ENCODE peak calls at places on chromosomes 2 and 18, in seven cellular contexts. G, O, K, U, M, F and P are unnamed samples.

GRCh38 chr2:7145707-7146106 is 228.5 kb downstream of the RNF144A start:
- DNase-seq in M (no peak), O (no peak), U (no peak), G (no peak), F (no peak), K (no peak), P (no peak)

GRCh38 chr18:79321625-79322024 is 74.1 kb upstream of the NFATC1 start:
- DNase-seq in U (no peak), K (peak; percentile 44), O (no peak), F (no peak), G (no peak), M (no peak), P (no peak)

GRCh38 chr2:86821306-86821705 is 30.6 kb upstream of the CD8A start:
- DNase-seq in M (no peak), F (no peak), G (no peak), O (no peak), U (no peak), K (no peak), P (no peak)

GRCh38 chr18:40413160-40413559 is 1541.9 kb upstream of the PIK3C3 start:
- DNase-seq in M (peak; percentile 85), K (peak; percentile 45), O (no peak), F (peak; percentile 18), U (no peak), G (no peak), P (no peak)

GRCh38 chr2:85796046-85796548 is 42.3 kb downstream of the ATOH8 start:
- DNase-seq in U (no peak), K (no peak), O (no peak), F (no peak), M (no peak), G (no peak), P (no peak)

GRCh38 chr2:168192839-168193616 is 54.4 kb downstream of the STK39 start:
- DNase-seq in K (no peak), U (no peak), M (peak; percentile 54), O (no peak), F (no peak), G (no peak), P (peak; percentile 83)

GRCh38 chr2:1817256-1818127 is 73.2 kb upstream of the PXDN start:
- DNase-seq in K (peak; percentile 98), U (peak; percentile 79), F (peak; percentile 65), O (peak; percentile 89), M (peak; percentile 94), G (peak; percentile 77), P (peak; percentile 19)

GRCh38 chr2:172698041-172698863 is 37.4 kb upstream of the RAPGEF4 start:
- DNase-seq in M (no peak), U (no peak), G (no peak), F (peak; percentile 95), K (peak; percentile 97), O (no peak), P (no peak)

GRCh38 chr18:48475635-48476549 is 62.9 kb upstream of the CTIF start:
- DNase-seq in M (peak; percentile 89), O (peak; percentile 66), F (no peak), U (peak; percentile 65), G (peak; percentile 53), K (peak; percentile 82), P (peak; percentile 44)

GRCh38 chr2:217035967-217036366 is 176.1 kb upstream of the TNP1 start:
- DNase-seq in U (no peak), G (no peak), K (no peak), M (no peak), O (peak; percentile 74), F (no peak), P (no peak)

GRCh38 chr2:58042486-58042970 is 4.1 kb upstream of the VRK2 start:
- DNase-seq in O (no peak), F (peak; percentile 86), M (no peak), G (no peak), U (no peak), K (peak; percentile 89), P (peak; percentile 43)

GRCh38 chr2:238439912-238440311 is 13.2 kb downstream of the ASB1 start:
- DNase-seq in O (no peak), U (no peak), F (no peak), G (no peak), M (no peak), K (no peak), P (no peak)

GRCh38 chr2:177874678-177875077 is 197.9 kb downstream of the PDE11A start:
- DNase-seq in M (no peak), O (no peak), G (no peak), K (no peak), F (no peak), U (no peak), P (no peak)

GRCh38 chr2:64108842-64109241 is 35.4 kb downstream of the PELI1 start:
- DNase-seq in G (no peak), M (no peak), U (no peak), K (no peak), O (no peak), F (no peak), P (no peak)

GRCh38 chr2:73218298-73218697 is 4.3 kb downstream of the SMYD5 start:
- DNase-seq in G (no peak), O (peak; percentile 16), K (peak; percentile 59), U (no peak), M (no peak), F (no peak), P (no peak)

GRCh38 chr2:130370490-130370889 is 14.6 kb downstream of the PTPN18 start:
- DNase-seq in K (no peak), F (no peak), M (no peak), O (no peak), G (no peak), U (no peak), P (peak; percentile 40)

GRCh38 chr18:9105420-9105819 is 2.9 kb downstream of the NDUFV2 start:
- DNase-seq in K (no peak), F (no peak), M (no peak), G (no peak), O (no peak), U (no peak), P (no peak)
- H3K4me1 ChIP-seq in K (peaks cover 8% of the 10 kb centered on the region), F (peaks cover 31% of the 10 kb centered on the region), M (no peaks in the 10 kb centered on the region), G (peaks cover 59% of the 10 kb centered on the region), O (peaks cover 77% of the 10 kb centered on the region), U (peaks cover 80% of the 10 kb centered on the region), P (peaks cover 85% of the 10 kb centered on the region)

GRCh38 chr2:120932881-120933280 is 197.2 kb downstream of the GLI2 start:
- DNase-seq in U (no peak), K (no peak), F (no peak), O (no peak), G (no peak), M (no peak), P (no peak)

GRCh38 chr2:120932472-120932871 is 196.8 kb downstream of the GLI2 start:
- DNase-seq in K (no peak), F (no peak), M (no peak), U (no peak), O (no peak), G (no peak), P (no peak)

GRCh38 chr2:120929829-120930228 is 194.2 kb downstream of the GLI2 start:
- DNase-seq in F (no peak), G (no peak), U (no peak), M (no peak), O (no peak), K (peak; percentile 59), P (no peak)

GRCh38 chr2:120930236-120930635 is 194.6 kb downstream of the GLI2 start:
- DNase-seq in K (peak; percentile 58), F (no peak), U (no peak), G (no peak), O (no peak), M (no peak), P (no peak)

DNA sequence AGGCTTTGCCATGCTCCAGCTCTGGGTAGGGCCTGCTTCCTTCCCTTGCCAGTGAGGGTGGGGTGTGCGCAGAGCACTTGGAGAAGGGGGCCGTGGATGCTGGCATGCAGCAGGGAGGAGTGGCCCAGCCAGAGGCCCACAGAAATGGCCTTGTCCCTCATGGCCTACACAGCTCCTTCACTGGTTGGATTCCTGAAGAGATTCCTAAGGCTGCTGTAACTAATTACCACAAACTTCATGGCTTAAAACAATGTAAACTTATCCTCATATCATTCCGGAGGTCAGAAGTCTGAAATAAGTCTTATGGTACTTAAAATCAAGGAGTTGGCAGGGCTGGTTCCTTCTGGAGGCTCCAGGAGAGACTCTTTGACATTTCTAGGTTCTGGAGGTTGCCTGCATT is 195.2 kb downstream of the GLI2 start:
- DNase-seq in U (no peak), K (no peak), F (no peak), M (no peak), G (no peak), O (no peak), P (no peak)
- H3K27ac ChIP-seq in U (no peak overlapping the region), K (no peak overlapping the region), F (no peak overlapping the region), M (no peak overlapping the region), G (no peak overlapping the region), O (no peak overlapping the region), P (no peak overlapping the region)

GRCh38 chr2:183495589-183496267 is 371.5 kb downstream of the NUP35 start:
- DNase-seq in F (no peak), O (no peak), M (no peak), U (no peak), G (no peak), K (no peak), P (no peak)
- H3K4me1 ChIP-seq in F (no peaks in the 10 kb centered on the region), O (peaks cover 9% of the 10 kb centered on the region), M (no peaks in the 10 kb centered on the region), U (no peaks in the 10 kb centered on the region), G (no peaks in the 10 kb centered on the region), K (no peaks in the 10 kb centered on the region), P (no peaks in the 10 kb centered on the region)

DNA sequence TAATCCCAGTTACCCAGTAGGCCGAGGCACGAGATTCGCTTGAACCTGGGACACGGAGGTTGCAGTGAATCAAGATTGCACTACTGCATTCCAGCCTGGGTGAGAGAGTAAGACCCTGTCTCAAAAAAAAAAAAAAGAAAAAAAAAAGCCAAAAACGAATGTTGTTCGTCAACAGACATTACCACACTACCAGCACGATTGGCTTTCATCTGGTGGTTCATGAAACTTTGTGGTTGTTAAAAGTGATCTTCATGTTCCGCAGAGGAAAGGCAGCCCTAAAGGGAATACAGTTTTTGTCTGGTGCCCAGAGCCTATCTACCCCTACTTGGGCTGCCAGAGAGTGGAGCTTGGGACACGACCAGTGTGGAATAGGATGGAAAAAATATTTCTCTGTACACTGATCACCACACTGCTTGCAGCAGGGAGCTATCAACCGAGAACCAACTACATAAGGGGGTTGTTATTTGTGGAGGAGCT is 13.6 kb upstream of the CXCR4 start:
- DNase-seq in M (no peak), G (no peak), F (no peak), K (no peak), U (no peak), O (no peak), P (peak; percentile 48)
- H3K27ac ChIP-seq in M (no peak overlapping the region), G (peak overlapping the region; percentile 56), F (no peak overlapping the region), K (no peak overlapping the region), U (no peak overlapping the region), O (no peak overlapping the region), P (peak overlapping the region; percentile 99)

GRCh38 chr2:3147641-3148530 is 229.7 kb downstream of the EIPR1 start:
- DNase-seq in U (no peak), M (no peak), O (no peak), F (no peak), G (no peak), K (no peak), P (no peak)

GRCh38 chr2:3148716-3149115 is 228.9 kb downstream of the EIPR1 start:
- DNase-seq in G (no peak), K (no peak), U (no peak), F (no peak), O (no peak), M (no peak), P (no peak)

GRCh38 chr2:3151153-3151918 is 226.3 kb downstream of the EIPR1 start:
- DNase-seq in F (no peak), K (no peak), G (no peak), M (no peak), U (no peak), O (no peak), P (no peak)

GRCh38 chr2:3146772-3147640 is 230.6 kb downstream of the EIPR1 start:
- DNase-seq in F (no peak), G (no peak), M (no peak), O (no peak), U (no peak), K (no peak), P (no peak)

GRCh38 chr2:3149441-3150217 is 228.0 kb downstream of the EIPR1 start:
- DNase-seq in K (no peak), O (no peak), M (no peak), G (no peak), U (no peak), F (no peak), P (no peak)
- H3K4me1 ChIP-seq in K (no peaks in the 10 kb centered on the region), O (no peaks in the 10 kb centered on the region), M (no peaks in the 10 kb centered on the region), G (no peaks in the 10 kb centered on the region), U (no peaks in the 10 kb centered on the region), F (no peaks in the 10 kb centered on the region), P (no peaks in the 10 kb centered on the region)